ENCODE peak calls at places on chromosomes 1 and 21, in nine cellular contexts. O is activated CD8-positive, alpha-beta T cell treated with anti-CD3 and anti-CD28 coated beads for 36 hours; P is B cell; Q is renal cortical epithelial cell; X is non-pigmented ciliary epithelial cell; D is neuronal stem cell; A is NCI-H345; J is tibial artery; U is stimulated activated CD8-positive, alpha-beta memory T cell treated with anti-CD3 and anti-CD28 coated beads, Interleukin-2, amount 100 ng/mL, for 48 hours. R is an unnamed sample.

GRCh38 chr1:1777510-1777909 is 760 bp downstream of the NADK start:
- DNase-seq in D (no peak), Q (peak), P (no peak), U (no peak), A (peak), J (peak), X (no peak), O (no peak), R (no peak)

GRCh38 chr21:28899744-28900143 is 92.9 kb downstream of the LTN1 start:
- DNase-seq in Q (no peak), J (no peak), X (no peak), D (no peak), U (no peak), A (no peak), O (no peak), P (no peak), R (no peak)

GRCh38 chr1:25168193-25169071 is 63.9 kb downstream of the SYF2 start:
- DNase-seq in X (no peak), P (no peak), U (no peak), D (no peak), A (no peak), J (no peak), O (no peak), Q (peak), R (no peak)

GRCh38 chr1:167723707-167724323 is 2.0 kb downstream of the MPZL1 start:
- DNase-seq in X (no peak), J (no peak), A (no peak), P (no peak), Q (no peak), O (no peak), D (no peak), U (no peak), R (no peak)

GRCh38 chr1:173862769-173863223 is 5.0 kb downstream of the GAS5 start:
- DNase-seq in O (peak), P (no peak), D (no peak), X (no peak), Q (no peak), U (no peak), J (no peak), A (no peak), R (no peak)

GRCh38 chr1:147834189-147834588 is 68.4 kb upstream of the GJA8 start:
- DNase-seq in O (no peak), P (no peak), U (no peak), A (no peak), D (no peak), Q (no peak), J (no peak), X (no peak), R (no peak)

GRCh38 chr1:29621826-29622435 is 385.6 kb downstream of the PTPRU start:
- DNase-seq in D (no peak), X (no peak), A (no peak), Q (no peak), J (no peak), U (no peak), P (no peak), O (no peak), R (no peak)

GRCh38 chr1:42945171-42945570 is 13.5 kb downstream of the SLC2A1 start:
- DNase-seq in D (no peak), J (no peak), O (no peak), A (no peak), Q (no peak), X (no peak), U (no peak), P (no peak), R (no peak)

GRCh38 chr21:36104306-36105300 is 30.3 kb upstream of the CBR3 start:
- DNase-seq in A (no peak), Q (peak), D (peak), J (peak), X (no peak), U (peak), P (peak), O (peak), R (no peak)

GRCh38 chr1:202244841-202245261 is 51.3 kb downstream of the LGR6 start:
- DNase-seq in U (no peak), X (no peak), O (no peak), P (no peak), A (no peak), J (peak), Q (no peak), D (no peak), R (no peak)

GRCh38 chr1:26529655-26530539 is at the start of gene RPS6KA1:
- DNase-seq in P (peak), Q (no peak), O (peak), J (no peak), U (peak), D (peak), A (peak), X (no peak), R (no peak)